ENCODE peak calls at places on chromosomes 12 and 14, in seven cellular contexts. One of them, this sample, is unnamed.

GRCh38 chr12:70006619-70006973 is 181.6 kb downstream of the MYRFL start:
- DNase-seq in HFFc6: no peak
- DNase-seq in BE2C: no peak
- DNase-seq in mucosa of descending colon: no peak
- DNase-seq in right lobe of liver: no peak
- DNase-seq in fibroblast of pulmonary artery: no peak
- DNase-seq in endodermal cell: no peak
- DNase-seq in this sample: no peak

GRCh38 chr12:94704452-94704871 is 54.1 kb upstream of the TMCC3 start:
- DNase-seq in HFFc6: peak; percentile 79
- DNase-seq in BE2C: no peak
- DNase-seq in mucosa of descending colon: no peak
- DNase-seq in right lobe of liver: no peak
- DNase-seq in fibroblast of pulmonary artery: peak; percentile 77
- DNase-seq in endodermal cell: no peak
- DNase-seq in this sample: no peak

GRCh38 chr12:118981285-118982201 is at the start of gene SRRM4:
- DNase-seq in HFFc6: no peak
- DNase-seq in BE2C: peak; percentile 97
- DNase-seq in mucosa of descending colon: no peak
- DNase-seq in right lobe of liver: peak; percentile 21
- DNase-seq in fibroblast of pulmonary artery: no peak
- DNase-seq in endodermal cell: peak; percentile 97
- DNase-seq in this sample: no peak

GRCh38 chr12:69151254-69151751 is 88.1 kb upstream of the CPSF6 start:
- DNase-seq in HFFc6: no peak
- DNase-seq in BE2C: no peak
- DNase-seq in mucosa of descending colon: no peak
- DNase-seq in right lobe of liver: no peak
- DNase-seq in fibroblast of pulmonary artery: no peak
- DNase-seq in endodermal cell: peak; percentile 57
- DNase-seq in this sample: peak; percentile 57

GRCh38 chr12:120800665-120801064 is 75.0 kb downstream of the ACADS start:
- DNase-seq in HFFc6: no peak
- DNase-seq in BE2C: no peak
- DNase-seq in mucosa of descending colon: no peak
- DNase-seq in right lobe of liver: no peak
- DNase-seq in fibroblast of pulmonary artery: no peak
- DNase-seq in endodermal cell: no peak
- DNase-seq in this sample: no peak

GRCh38 chr14:74083161-74083560 is 1.1 kb downstream of the ALDH6A1 start:
- DNase-seq in HFFc6: no peak
- DNase-seq in BE2C: no peak
- DNase-seq in mucosa of descending colon: no peak
- DNase-seq in right lobe of liver: no peak
- DNase-seq in fibroblast of pulmonary artery: no peak
- DNase-seq in endodermal cell: no peak
- DNase-seq in this sample: no peak

GRCh38 chr14:27929823-27930347 is 836.7 kb upstream of the FOXG1 start:
- DNase-seq in HFFc6: no peak
- DNase-seq in BE2C: no peak
- DNase-seq in mucosa of descending colon: no peak
- DNase-seq in right lobe of liver: no peak
- DNase-seq in fibroblast of pulmonary artery: no peak
- DNase-seq in endodermal cell: no peak
- DNase-seq in this sample: no peak

GRCh38 chr12:3101309-3102022 is 24.3 kb downstream of the TSPAN9 start:
- DNase-seq in HFFc6: peak; percentile 66
- DNase-seq in BE2C: no peak
- DNase-seq in mucosa of descending colon: no peak
- DNase-seq in right lobe of liver: no peak
- DNase-seq in fibroblast of pulmonary artery: no peak
- DNase-seq in endodermal cell: no peak
- DNase-seq in this sample: no peak

GRCh38 chr12:67457799-67458680 is 188.9 kb downstream of the CAND1 start:
- DNase-seq in HFFc6: no peak
- DNase-seq in BE2C: no peak
- DNase-seq in mucosa of descending colon: no peak
- DNase-seq in right lobe of liver: no peak
- DNase-seq in fibroblast of pulmonary artery: peak; percentile 20
- DNase-seq in endodermal cell: no peak
- DNase-seq in this sample: no peak

GRCh38 chr12:56160160-56160763 is 2.1 kb downstream of the MYL6 start:
- DNase-seq in HFFc6: peak; percentile 38
- DNase-seq in BE2C: no peak
- DNase-seq in mucosa of descending colon: peak; percentile 74
- DNase-seq in right lobe of liver: no peak
- DNase-seq in fibroblast of pulmonary artery: peak; percentile 64
- DNase-seq in endodermal cell: peak; percentile 64
- DNase-seq in this sample: peak; percentile 63

GRCh38 chr14:69351911-69352310 is 46.2 kb downstream of the ERH start:
- DNase-seq in HFFc6: no peak
- DNase-seq in BE2C: no peak
- DNase-seq in mucosa of descending colon: no peak
- DNase-seq in right lobe of liver: no peak
- DNase-seq in fibroblast of pulmonary artery: no peak
- DNase-seq in endodermal cell: no peak
- DNase-seq in this sample: no peak

GRCh38 chr12:4742421-4742970 is 22.3 kb downstream of the GALNT8 start:
- DNase-seq in HFFc6: no peak
- DNase-seq in BE2C: no peak
- DNase-seq in mucosa of descending colon: no peak
- DNase-seq in right lobe of liver: no peak
- DNase-seq in fibroblast of pulmonary artery: no peak
- DNase-seq in endodermal cell: no peak
- DNase-seq in this sample: no peak

GRCh38 chr12:57238854-57239554 is 9.5 kb downstream of the SHMT2 start:
- DNase-seq in HFFc6: peak; percentile 74
- DNase-seq in BE2C: peak; percentile 89
- DNase-seq in mucosa of descending colon: peak; percentile 90
- DNase-seq in right lobe of liver: peak; percentile 88
- DNase-seq in fibroblast of pulmonary artery: peak; percentile 87
- DNase-seq in endodermal cell: peak; percentile 98
- DNase-seq in this sample: peak; percentile 90

GRCh38 chr12:115871714-115872113 is 405.8 kb downstream of the MED13L start:
- DNase-seq in HFFc6: peak; percentile 34
- DNase-seq in BE2C: peak; percentile 36
- DNase-seq in mucosa of descending colon: no peak
- DNase-seq in right lobe of liver: no peak
- DNase-seq in fibroblast of pulmonary artery: peak; percentile 24
- DNase-seq in endodermal cell: peak; percentile 88
- DNase-seq in this sample: peak; percentile 16

GRCh38 chr12:18749381-18749957 is 11.6 kb downstream of the CAPZA3 start:
- DNase-seq in HFFc6: no peak
- DNase-seq in BE2C: no peak
- DNase-seq in mucosa of descending colon: no peak
- DNase-seq in right lobe of liver: no peak
- DNase-seq in fibroblast of pulmonary artery: no peak
- DNase-seq in endodermal cell: no peak
- DNase-seq in this sample: no peak

GRCh38 chr12:91037301-91037700 is 20.5 kb downstream of the KERA start:
- DNase-seq in HFFc6: no peak
- DNase-seq in BE2C: no peak
- DNase-seq in mucosa of descending colon: no peak
- DNase-seq in right lobe of liver: no peak
- DNase-seq in fibroblast of pulmonary artery: no peak
- DNase-seq in endodermal cell: no peak
- DNase-seq in this sample: no peak

GRCh38 chr12:43349863-43350262 is 202.1 kb downstream of the ADAMTS20 start:
- DNase-seq in HFFc6: no peak
- DNase-seq in BE2C: no peak
- DNase-seq in mucosa of descending colon: no peak
- DNase-seq in right lobe of liver: no peak
- DNase-seq in fibroblast of pulmonary artery: peak; percentile 31
- DNase-seq in endodermal cell: no peak
- DNase-seq in this sample: no peak

GRCh38 chr14:94560782-94561655 is at the start of gene SERPINA4:
- DNase-seq in HFFc6: no peak
- DNase-seq in BE2C: no peak
- DNase-seq in mucosa of descending colon: no peak
- DNase-seq in right lobe of liver: no peak
- DNase-seq in fibroblast of pulmonary artery: no peak
- DNase-seq in endodermal cell: no peak
- DNase-seq in this sample: no peak

GRCh38 chr12:117521327-117521726 is 159.9 kb upstream of the NOS1 start:
- DNase-seq in HFFc6: no peak
- DNase-seq in BE2C: no peak
- DNase-seq in mucosa of descending colon: no peak
- DNase-seq in right lobe of liver: no peak
- DNase-seq in fibroblast of pulmonary artery: no peak
- DNase-seq in endodermal cell: no peak
- DNase-seq in this sample: no peak

GRCh38 chr12:92487138-92487485 is 215.7 kb upstream of the PLEKHG7 start:
- DNase-seq in HFFc6: no peak
- DNase-seq in BE2C: no peak
- DNase-seq in mucosa of descending colon: no peak
- DNase-seq in right lobe of liver: no peak
- DNase-seq in fibroblast of pulmonary artery: no peak
- DNase-seq in endodermal cell: no peak
- DNase-seq in this sample: no peak

GRCh38 chr12:48105321-48105866 is 485 bp downstream of the SENP1 start:
- DNase-seq in HFFc6: peak; percentile 9
- DNase-seq in BE2C: no peak
- DNase-seq in mucosa of descending colon: no peak
- DNase-seq in right lobe of liver: no peak
- DNase-seq in fibroblast of pulmonary artery: peak; percentile 22
- DNase-seq in endodermal cell: no peak
- DNase-seq in this sample: no peak

GRCh38 chr12:123200414-123200813 is 32.5 kb downstream of the MPHOSPH9 start:
- DNase-seq in HFFc6: no peak
- DNase-seq in BE2C: no peak
- DNase-seq in mucosa of descending colon: no peak
- DNase-seq in right lobe of liver: no peak
- DNase-seq in fibroblast of pulmonary artery: no peak
- DNase-seq in endodermal cell: no peak
- DNase-seq in this sample: no peak

GRCh38 chr12:31362115-31362758 is 36.3 kb upstream of the SINHCAF start:
- DNase-seq in HFFc6: no peak
- DNase-seq in BE2C: no peak
- DNase-seq in mucosa of descending colon: no peak
- DNase-seq in right lobe of liver: no peak
- DNase-seq in fibroblast of pulmonary artery: no peak
- DNase-seq in endodermal cell: peak; percentile 89
- DNase-seq in this sample: peak; percentile 58

GRCh38 chr14:105386581-105387529 is 11.5 kb upstream of the TEX22 start:
- DNase-seq in HFFc6: no peak
- DNase-seq in BE2C: peak; percentile 11
- DNase-seq in mucosa of descending colon: peak; percentile 48
- DNase-seq in right lobe of liver: peak; percentile 18
- DNase-seq in fibroblast of pulmonary artery: no peak
- DNase-seq in endodermal cell: no peak
- DNase-seq in this sample: no peak

GRCh38 chr14:91523972-91524371 is 13.9 kb upstream of the PPP4R3A start:
- DNase-seq in HFFc6: no peak
- DNase-seq in BE2C: no peak
- DNase-seq in mucosa of descending colon: no peak
- DNase-seq in right lobe of liver: no peak
- DNase-seq in fibroblast of pulmonary artery: no peak
- DNase-seq in endodermal cell: peak; percentile 50
- DNase-seq in this sample: no peak
- TF ChIP-seq CTCF in HFFc6: no peak
- TF ChIP-seq CTCF in BE2C: no peak
- TF ChIP-seq CTCF in mucosa of descending colon: no peak
- TF ChIP-seq CTCF in right lobe of liver: no peak
- TF ChIP-seq CTCF in fibroblast of pulmonary artery: no peak
- TF ChIP-seq CTCF in endodermal cell: peak; percentile 17
- TF ChIP-seq CTCF in this sample: no peak

DNA sequence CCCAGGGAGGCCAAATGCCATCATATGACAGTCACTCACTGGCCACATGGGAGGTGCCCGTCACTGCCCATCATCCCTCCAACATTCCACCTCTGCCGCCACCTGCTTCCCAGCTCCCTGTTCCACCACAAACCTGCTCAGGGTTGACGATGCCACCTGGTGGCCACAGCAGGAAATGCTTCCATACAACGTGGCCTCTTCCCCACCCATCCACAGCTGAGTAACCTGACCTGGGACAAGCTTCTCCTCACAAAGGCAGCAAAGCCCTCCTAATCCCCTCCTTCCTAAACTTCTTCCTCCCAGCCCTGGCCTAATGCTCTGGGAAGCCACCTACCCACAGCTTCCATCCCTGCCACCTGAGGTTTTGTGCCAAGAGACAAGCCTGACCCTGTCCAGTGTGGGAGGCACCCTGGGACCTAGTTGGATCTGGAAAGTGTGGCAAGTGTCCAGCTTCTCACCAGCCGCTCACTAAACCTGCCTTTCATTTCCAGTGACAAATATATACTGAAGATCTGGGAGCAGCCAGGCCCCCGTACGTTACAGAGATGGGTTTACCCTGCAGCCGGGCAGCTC is 4.3 kb downstream of the DEGS2 start:
- DNase-seq in HFFc6: peak; percentile 4
- DNase-seq in BE2C: peak; percentile 56
- DNase-seq in mucosa of descending colon: peak; percentile 65
- DNase-seq in right lobe of liver: peak; percentile 18
- DNase-seq in fibroblast of pulmonary artery: peak; percentile 26
- DNase-seq in endodermal cell: peak; percentile 96
- DNase-seq in this sample: peak; percentile 63
- TF ChIP-seq CTCF in HFFc6: peak; percentile 78
- TF ChIP-seq CTCF in BE2C: peak; percentile 85
- TF ChIP-seq CTCF in mucosa of descending colon: peak; percentile 30
- TF ChIP-seq CTCF in right lobe of liver: peak; percentile 32
- TF ChIP-seq CTCF in fibroblast of pulmonary artery: peak; percentile 59
- TF ChIP-seq CTCF in endodermal cell: peak; percentile 91
- TF ChIP-seq CTCF in this sample: peak; percentile 55

GRCh38 chr14:63130531-63130930 is 73.7 kb upstream of the RHOJ start:
- DNase-seq in HFFc6: no peak
- DNase-seq in BE2C: no peak
- DNase-seq in mucosa of descending colon: no peak
- DNase-seq in right lobe of liver: no peak
- DNase-seq in fibroblast of pulmonary artery: no peak
- DNase-seq in endodermal cell: no peak
- DNase-seq in this sample: no peak

GRCh38 chr14:63134801-63135200 is 69.4 kb upstream of the RHOJ start:
- DNase-seq in HFFc6: no peak
- DNase-seq in BE2C: peak; percentile 8
- DNase-seq in mucosa of descending colon: no peak
- DNase-seq in right lobe of liver: no peak
- DNase-seq in fibroblast of pulmonary artery: peak; percentile 34
- DNase-seq in endodermal cell: no peak
- DNase-seq in this sample: no peak
- TF ChIP-seq CTCF in HFFc6: no peak
- TF ChIP-seq CTCF in BE2C: peak; percentile 56
- TF ChIP-seq CTCF in mucosa of descending colon: no peak
- TF ChIP-seq CTCF in right lobe of liver: no peak
- TF ChIP-seq CTCF in fibroblast of pulmonary artery: peak; percentile 45
- TF ChIP-seq CTCF in endodermal cell: peak; percentile 91
- TF ChIP-seq CTCF in this sample: no peak

DNA sequence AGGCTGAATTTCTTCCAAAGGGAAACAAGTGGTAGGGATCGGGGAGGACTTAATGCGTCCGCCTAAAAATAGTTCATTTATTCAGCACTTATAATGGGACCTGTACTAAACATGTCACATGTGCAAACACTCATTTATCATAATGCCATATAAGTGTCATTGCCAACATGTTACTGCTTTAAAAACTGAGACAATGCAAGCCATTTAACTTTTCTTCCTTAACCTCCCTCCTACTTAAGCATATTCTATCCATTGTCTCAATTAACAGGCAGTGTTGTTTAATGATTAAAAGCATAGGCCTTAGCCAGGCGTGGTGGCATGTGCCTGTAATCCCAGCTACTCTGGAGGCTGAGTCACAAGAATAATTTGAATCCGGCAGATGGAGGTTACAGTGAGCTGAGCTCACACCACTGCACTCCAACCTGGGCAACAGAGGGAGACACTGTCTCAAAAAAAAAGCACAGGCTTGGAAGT is 13.5 kb upstream of the SCFD1 start:
- DNase-seq in HFFc6: peak; percentile 57
- DNase-seq in BE2C: no peak
- DNase-seq in mucosa of descending colon: no peak
- DNase-seq in right lobe of liver: no peak
- DNase-seq in fibroblast of pulmonary artery: peak; percentile 18
- DNase-seq in endodermal cell: no peak
- DNase-seq in this sample: peak; percentile 17
- TF ChIP-seq CTCF in HFFc6: no peak
- TF ChIP-seq CTCF in BE2C: peak; percentile 3
- TF ChIP-seq CTCF in mucosa of descending colon: no peak
- TF ChIP-seq CTCF in right lobe of liver: no peak
- TF ChIP-seq CTCF in fibroblast of pulmonary artery: no peak
- TF ChIP-seq CTCF in endodermal cell: no peak
- TF ChIP-seq CTCF in this sample: peak; percentile 8